ENCODE peak calls at places on chromosomes 12 and 14, in six cellular contexts. Q is dorsolateral prefrontal cortex, Y is OCI-LY7, L is ascending aorta, G is A549, N is stomach. C is an unnamed sample.

GRCh38 chr12:72388322-72388721 is 116.2 kb downstream of the TRHDE start:
- DNase-seq in Q (no peak), Y (no peak), L (no peak), G (no peak), N (no peak), C (no peak)

GRCh38 chr12:112340983-112341840 is 41.0 kb downstream of the HECTD4 start:
- DNase-seq in Q (no peak), Y (no peak), L (no peak), G (no peak), N (no peak), C (no peak)

GRCh38 chr14:52703225-52703624 is 3.8 kb upstream of the PSMC6 start:
- DNase-seq in Q (no peak), Y (no peak), L (peak), G (no peak), N (peak), C (peak)

GRCh38 chr12:26853303-26854027 is 20.5 kb upstream of the ITPR2 start:
- DNase-seq in Q (peak), Y (peak), L (peak), G (peak), N (peak), C (peak)

GRCh38 chr14:74792249-74793039 is 29.3 kb downstream of the YLPM1 start:
- DNase-seq in Q (no peak), Y (peak), L (no peak), G (no peak), N (no peak), C (no peak)

GRCh38 chr12:96323906-96324305 is 76.3 kb downstream of the CDK17 start:
- DNase-seq in Q (no peak), Y (no peak), L (no peak), G (no peak), N (no peak), C (no peak)

GRCh38 chr14:98345186-98345585 is 926.8 kb downstream of the BCL11B start:
- DNase-seq in Q (no peak), Y (no peak), L (no peak), G (no peak), N (no peak), C (no peak)

GRCh38 chr12:71958993-71959588 is 20.4 kb downstream of the TPH2 start:
- DNase-seq in Q (no peak), Y (no peak), L (no peak), G (no peak), N (no peak), C (no peak)

GRCh38 chr12:113196996-113197395 is 11.5 kb downstream of the RITA1 start:
- DNase-seq in Q (peak), Y (peak), L (peak), G (peak), N (peak), C (peak)

GRCh38 chr12:52232233-52232915 is 669 bp upstream of the KRT7 start:
- DNase-seq in Q (no peak), Y (no peak), L (no peak), G (no peak), N (no peak), C (no peak)
- H3K27ac ChIP-seq in Q (no peak), Y (no peak), L (peak), G (peak), N (no peak), C (peak)

DNA sequence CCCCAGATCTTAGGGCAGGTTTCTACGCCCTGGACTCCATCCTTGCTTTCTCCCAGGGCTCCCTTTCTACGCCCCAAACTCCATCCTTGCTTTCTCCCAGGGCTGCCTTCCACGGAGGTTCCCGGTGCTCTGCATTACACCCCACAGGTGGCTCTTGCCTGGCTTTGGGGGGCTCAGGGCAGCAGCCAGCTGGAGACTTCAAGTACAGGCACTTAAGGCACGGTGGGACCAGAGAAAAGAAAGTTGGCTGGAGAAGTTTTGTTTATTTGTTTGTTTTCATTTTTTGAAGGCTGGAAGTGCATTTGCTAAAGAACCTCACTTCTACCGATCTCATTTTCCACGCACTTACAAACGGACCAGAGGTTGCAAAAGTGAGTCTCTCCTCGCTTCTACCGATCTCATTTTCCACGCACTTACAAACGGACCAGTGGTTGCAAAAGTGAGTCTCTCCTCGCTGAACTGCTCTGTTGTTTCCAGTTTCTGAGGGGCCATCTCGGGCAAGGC is 103.8 kb upstream of the MED13L start:
- DNase-seq in Q (no peak), Y (no peak), L (no peak), G (no peak), N (no peak), C (no peak)
- H3K4me3 ChIP-seq in Q (no peak), Y (no peak), L (no peak), G (peak), N (no peak), C (no peak)

GRCh38 chr14:68463299-68463698 is 329.6 kb downstream of the ZFP36L1 start:
- DNase-seq in Q (no peak), Y (no peak), L (no peak), G (no peak), N (no peak), C (no peak)

GRCh38 chr14:68461086-68461485 is 331.8 kb downstream of the ZFP36L1 start:
- DNase-seq in Q (no peak), Y (no peak), L (no peak), G (no peak), N (no peak), C (no peak)

GRCh38 chr14:68464716-68465115 is 328.2 kb downstream of the ZFP36L1 start:
- DNase-seq in Q (no peak), Y (no peak), L (no peak), G (peak), N (no peak), C (no peak)

GRCh38 chr14:68463705-68464104 is 329.2 kb downstream of the ZFP36L1 start:
- DNase-seq in Q (no peak), Y (no peak), L (no peak), G (no peak), N (no peak), C (no peak)

GRCh38 chr14:68462683-68463082 is 330.2 kb downstream of the ZFP36L1 start:
- DNase-seq in Q (no peak), Y (no peak), L (no peak), G (no peak), N (no peak), C (no peak)
- TF ChIP-seq CTCF in Q (no peak), Y (no peak), L (no peak), G (no peak), N (no peak), C (no peak)

GRCh38 chr12:50558970-50559369 is 54.2 kb downstream of the DIP2B start:
- DNase-seq in Q (no peak), Y (no peak), L (no peak), G (no peak), N (no peak), C (no peak)

GRCh38 chr12:50555471-50555885 is 50.7 kb downstream of the DIP2B start:
- DNase-seq in Q (no peak), Y (no peak), L (no peak), G (no peak), N (no peak), C (no peak)

GRCh38 chr12:50557421-50557820 is 52.6 kb downstream of the DIP2B start:
- DNase-seq in Q (no peak), Y (no peak), L (no peak), G (no peak), N (no peak), C (no peak)

GRCh38 chr12:50554651-50555050 is 49.9 kb downstream of the DIP2B start:
- DNase-seq in Q (no peak), Y (no peak), L (no peak), G (no peak), N (no peak), C (no peak)

DNA sequence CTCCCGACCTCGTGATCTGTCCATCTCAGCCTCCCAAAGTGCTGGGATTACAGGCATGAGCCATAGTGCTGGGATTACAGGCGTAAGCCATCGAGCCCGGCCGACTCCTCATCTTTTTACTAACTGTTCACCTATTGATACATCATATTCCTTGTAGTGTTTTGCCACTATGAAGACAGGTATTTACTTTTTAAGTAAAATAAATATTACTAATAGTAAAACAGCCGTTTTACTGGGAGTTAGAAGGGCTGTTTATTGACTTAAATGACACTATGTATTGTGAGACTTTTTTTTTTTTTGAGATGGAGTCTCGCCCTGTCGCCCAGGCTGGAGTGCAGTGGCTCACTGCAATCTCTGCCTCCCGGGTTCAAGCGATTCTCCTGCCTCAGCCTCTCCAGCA is 51.5 kb downstream of the DIP2B start:
- DNase-seq in Q (no peak), Y (no peak), L (no peak), G (no peak), N (no peak), C (no peak)
- H3K27ac ChIP-seq in Q (no peak), Y (no peak), L (no peak), G (no peak), N (no peak), C (no peak)

GRCh38 chr12:46160081-46160980 is 108.5 kb downstream of the SLC38A1 start:
- DNase-seq in Q (no peak), Y (no peak), L (peak), G (no peak), N (no peak), C (no peak)
- H3K4me3 ChIP-seq in Q (no peak), Y (no peak), L (peak), G (no peak), N (no peak), C (no peak)

DNA sequence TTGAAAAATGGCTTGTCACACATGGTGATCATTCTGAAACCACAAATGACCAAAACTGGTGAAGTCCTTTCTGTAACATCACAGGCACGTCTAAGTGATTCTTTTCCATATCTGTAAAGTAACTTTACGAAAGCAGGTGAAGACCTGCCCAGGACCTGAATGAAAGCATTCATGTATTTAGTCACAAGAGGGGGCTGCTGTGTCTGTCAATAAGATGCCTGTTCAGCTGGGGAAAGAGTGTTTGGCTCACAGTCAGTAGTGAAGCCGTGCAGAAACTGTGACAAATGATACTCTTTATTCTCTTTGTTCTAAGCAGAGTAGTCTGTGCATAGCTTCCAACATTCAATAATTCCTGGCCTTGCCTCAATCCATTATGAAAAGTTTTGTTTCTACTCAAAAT is 373.5 kb upstream of the OR4E1 start:
- DNase-seq in Q (no peak), Y (peak), L (no peak), G (no peak), N (no peak), C (no peak)
- TF ChIP-seq CTCF in Q (peak), Y (peak), L (no peak), G (no peak), N (peak), C (no peak)

DNA sequence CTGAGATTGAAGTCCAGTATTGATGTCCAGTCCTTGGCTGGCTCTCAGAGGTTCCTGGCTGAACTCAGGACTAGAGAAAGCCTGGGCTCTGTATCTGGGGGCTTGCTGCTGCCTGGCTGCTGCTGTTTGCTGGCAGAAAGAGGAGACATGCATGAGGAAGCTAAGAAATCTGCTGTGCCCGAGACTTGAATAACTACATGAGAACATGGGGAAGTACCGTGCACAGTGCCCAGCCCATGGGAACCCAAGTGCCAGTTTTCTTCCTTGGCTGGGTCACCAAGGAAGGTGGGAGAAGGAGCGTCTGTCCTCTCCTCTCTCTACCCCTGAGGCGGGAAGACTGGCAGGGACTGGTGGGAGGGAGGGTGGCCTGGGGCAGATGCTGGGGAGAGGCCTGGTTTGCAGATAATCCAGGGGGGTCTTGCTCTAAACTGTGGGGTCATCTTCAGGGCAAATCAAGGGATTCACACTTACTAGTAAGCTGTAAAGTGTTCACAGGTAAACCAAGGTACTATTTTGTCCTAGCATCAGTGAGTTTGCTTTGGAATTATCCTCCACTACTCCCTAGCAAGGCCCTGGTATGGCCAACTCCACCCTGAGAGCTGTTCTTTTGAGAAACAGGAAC is 13.8 kb upstream of the ZFP36L1 start:
- DNase-seq in Q (no peak), Y (peak), L (peak), G (no peak), N (peak), C (no peak)
- H3K27ac ChIP-seq in Q (no peak), Y (peak), L (peak), G (peak), N (peak), C (peak)